ENCODE peak calls at places on chromosomes 6 and 20, in six cellular contexts. C is K562, U is fibroblast of lung, P is PC-3, R is neural progenitor cell, B is HCT116. D is an unnamed sample. For H3K4me1, the result is how much of the 10 kb centered on the place peaks cover.

GRCh38 chr6:41535766-41536165 is 10.4 kb upstream of the FOXP4 start:
- DNase-seq in C (no peak), U (no peak), P (peak), R (no peak), B (no peak), D (peak)

GRCh38 chr20:57759724-57760123 is 49.9 kb upstream of the PMEPA1 start:
- DNase-seq in C (no peak), U (no peak), P (no peak), R (peak), B (no peak), D (no peak)

GRCh38 chr6:65708162-65708561 is 1.1 kb upstream of the EYS start:
- DNase-seq in C (no peak), U (no peak), P (no peak), R (no peak), B (no peak), D (no peak)

GRCh38 chr6:72564231-72564630 is 57.6 kb upstream of the KCNQ5 start:
- DNase-seq in C (no peak), U (peak), P (peak), R (no peak), B (no peak), D (no peak)

GRCh38 chr6:129312865-129313264 is 397.1 kb downstream of the ARHGAP18 start:
- DNase-seq in C (no peak), U (peak), P (peak), R (no peak), B (peak), D (no peak)

GRCh38 chr6:45504947-45505346 is 127.2 kb upstream of the SUPT3H start:
- DNase-seq in C (peak), U (peak), P (peak), R (peak), B (no peak), D (no peak)

GRCh38 chr6:83053678-83054077 is 12.0 kb downstream of the UBE3D start:
- DNase-seq in C (peak), U (no peak), P (no peak), R (no peak), B (no peak), D (no peak)

GRCh38 chr6:81999826-82000225 is 247.3 kb upstream of the TENT5A start:
- DNase-seq in C (no peak), U (peak), P (no peak), R (no peak), B (no peak), D (no peak)

GRCh38 chr20:25058797-25059486 is 1.0 kb upstream of the ACSS1 start:
- DNase-seq in C (no peak), U (no peak), P (peak), R (peak), B (no peak), D (no peak)

GRCh38 chr6:73460044-73460443 is 1.5 kb upstream of the MTO1 start:
- DNase-seq in C (no peak), U (no peak), P (no peak), R (no peak), B (no peak), D (no peak)

GRCh38 chr6:118042855-118043254 is 135.8 kb downstream of the SLC35F1 start:
- DNase-seq in C (no peak), U (no peak), P (no peak), R (no peak), B (no peak), D (no peak)

GRCh38 chr20:17633221-17633849 is 48.7 kb downstream of the RRBP1 start:
- DNase-seq in C (no peak), U (no peak), P (no peak), R (no peak), B (no peak), D (no peak)
- H3K4me1 ChIP-seq in C (under half), U (under half), P (under half), R (under half), B (under half), D (under half)

DNA sequence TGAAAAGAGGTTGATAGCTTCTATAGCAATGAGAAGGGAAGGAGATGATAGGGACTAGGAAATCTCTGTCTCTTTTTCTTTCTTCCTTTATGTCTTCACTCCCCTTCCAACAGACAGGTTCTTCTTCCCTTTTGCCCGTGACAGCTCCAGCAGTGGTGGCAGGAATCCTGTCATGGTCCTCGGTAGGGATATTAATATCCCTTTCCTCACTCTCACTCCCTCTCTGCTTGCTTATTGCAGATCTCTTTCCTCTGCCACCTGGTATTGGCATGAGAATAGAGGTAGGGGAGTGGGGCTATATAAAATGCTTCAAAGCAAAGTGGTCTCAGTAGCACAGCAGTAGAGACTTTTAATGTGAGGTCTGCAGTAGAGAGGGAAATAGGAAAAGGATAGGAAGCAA is 19.7 kb downstream of the RAD21L1 start:
- DNase-seq in C (no peak), U (no peak), P (no peak), R (no peak), B (no peak), D (no peak)
- TF ChIP-seq EZH2 in C (no peak), U (no peak), P (no peak), R (no peak), B (no peak), D (no peak)

DNA sequence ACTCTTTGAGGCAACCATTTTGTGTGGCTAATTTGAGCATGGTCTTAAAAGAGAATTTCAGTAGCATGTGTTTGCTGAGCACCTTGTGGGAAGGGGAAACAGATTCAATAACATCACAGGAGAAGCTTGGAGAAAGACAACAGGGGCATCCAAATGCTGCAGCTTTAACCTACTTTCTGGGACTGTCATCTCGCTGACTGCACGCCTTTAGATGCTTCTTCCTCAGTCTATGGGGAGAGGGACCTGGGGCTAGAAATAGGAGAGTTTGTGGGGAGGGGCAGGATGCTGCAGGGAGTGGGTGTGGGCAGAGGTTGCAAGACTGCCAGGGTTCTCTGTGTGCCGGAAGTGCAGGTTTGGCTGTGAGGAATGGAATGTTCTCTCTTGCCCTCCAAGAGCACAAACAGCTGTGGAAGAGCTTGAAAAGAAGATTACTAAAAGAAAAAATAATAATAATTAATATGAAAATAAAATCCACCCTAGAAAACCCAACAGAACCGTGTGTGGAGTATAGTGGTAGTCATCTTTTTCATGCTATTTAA is 93.2 kb downstream of the FOXO3 start:
- DNase-seq in C (no peak), U (peak), P (peak), R (no peak), B (no peak), D (no peak)
- H3K4me1 ChIP-seq in C (under half), U (half or more), P (under half), R (under half), B (under half), D (half or more)

GRCh38 chr20:54200487-54201267 is 7.2 kb upstream of the PFDN4 start:
- DNase-seq in C (no peak), U (no peak), P (peak), R (no peak), B (no peak), D (no peak)
- TF ChIP-seq EZH2 in C (no peak), U (no peak), P (no peak), R (no peak), B (no peak), D (no peak)

GRCh38 chr20:41076776-41077175 is 48.2 kb downstream of the TOP1 start:
- DNase-seq in C (no peak), U (no peak), P (no peak), R (no peak), B (no peak), D (no peak)

GRCh38 chr20:41078329-41078728 is 49.7 kb downstream of the TOP1 start:
- DNase-seq in C (no peak), U (peak), P (peak), R (peak), B (no peak), D (no peak)

GRCh38 chr20:41072919-41073318 is 44.3 kb downstream of the TOP1 start:
- DNase-seq in C (peak), U (no peak), P (no peak), R (no peak), B (no peak), D (no peak)

GRCh38 chr20:41072099-41072798 is 43.6 kb downstream of the TOP1 start:
- DNase-seq in C (no peak), U (peak), P (peak), R (no peak), B (no peak), D (no peak)

GRCh38 chr20:41074441-41074840 is 45.8 kb downstream of the TOP1 start:
- DNase-seq in C (no peak), U (no peak), P (no peak), R (no peak), B (no peak), D (no peak)
- H3K4me1 ChIP-seq in C (under half), U (under half), P (under half), R (under half), B (under half), D (under half)

DNA sequence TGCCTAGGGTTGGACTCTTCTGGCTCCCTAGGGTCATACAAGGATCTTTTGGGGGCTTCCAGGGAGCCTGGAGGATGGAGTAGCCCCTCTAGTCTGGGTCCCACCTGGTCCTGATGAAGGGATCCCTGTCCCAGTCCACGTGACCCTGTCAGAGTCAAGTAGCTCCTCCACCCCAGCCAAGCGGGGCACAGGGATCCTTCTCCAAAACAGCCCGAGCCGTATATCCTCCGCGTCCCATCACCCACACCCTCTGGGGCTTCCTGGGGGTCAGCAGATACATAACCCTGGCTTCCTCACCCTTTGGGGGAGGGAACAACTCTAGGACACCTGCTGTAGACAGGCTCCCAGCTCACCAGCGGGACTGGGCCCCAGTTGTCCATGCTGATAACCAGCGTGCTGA is 28.0 kb downstream of the BPIFB1 start:
- DNase-seq in C (no peak), U (no peak), P (no peak), R (no peak), B (no peak), D (no peak)
- TF ChIP-seq EZH2 in C (no peak), U (no peak), P (no peak), R (no peak), B (no peak), D (no peak)